ENCODE peak calls at places on chromosomes 1 and 21, in five cellular contexts. One of them, this sample, is unnamed.
A peak's percentile ranks its signal among the peaks of the same experiment; 100 is the strongest.

GRCh38 chr1:150620919-150621318 is 8.5 kb downstream of the ENSA start:
- DNase-seq in cardiac fibroblast: no peak
- DNase-seq in Panc1: no peak
- DNase-seq in pancreas: no peak
- DNase-seq in LNCaP clone FGC: no peak
- DNase-seq in this sample: no peak

GRCh38 chr1:28835237-28835650 is 23.3 kb downstream of the OPRD1 start:
- DNase-seq in Panc1: no peak
- DNase-seq in pancreas: no peak
- DNase-seq in cardiac fibroblast: no peak
- DNase-seq in LNCaP clone FGC: no peak
- DNase-seq in this sample: no peak

GRCh38 chr1:196951711-196952394 is 8.3 kb downstream of the CFHR2 start:
- DNase-seq in Panc1: no peak
- DNase-seq in LNCaP clone FGC: no peak
- DNase-seq in pancreas: no peak
- DNase-seq in cardiac fibroblast: peak; percentile 14
- DNase-seq in this sample: peak; percentile 39

GRCh38 chr1:27026621-27027574 is 14.2 kb upstream of the TENT5B start:
- DNase-seq in cardiac fibroblast: peak; percentile 58
- DNase-seq in LNCaP clone FGC: no peak
- DNase-seq in Panc1: no peak
- DNase-seq in pancreas: no peak
- DNase-seq in this sample: no peak

GRCh38 chr1:174964261-174964984 is 35.3 kb upstream of the CACYBP start:
- DNase-seq in Panc1: no peak
- DNase-seq in LNCaP clone FGC: no peak
- DNase-seq in cardiac fibroblast: peak; percentile 55
- DNase-seq in pancreas: no peak
- DNase-seq in this sample: peak; percentile 29

GRCh38 chr1:206676499-206676898 is 8.2 kb upstream of the MAPKAPK2 start:
- DNase-seq in Panc1: no peak
- DNase-seq in pancreas: no peak
- DNase-seq in LNCaP clone FGC: no peak
- DNase-seq in cardiac fibroblast: no peak
- DNase-seq in this sample: peak; percentile 41

GRCh38 chr1:215682232-215682631 is 115.1 kb downstream of the KCTD3 start:
- DNase-seq in cardiac fibroblast: peak; percentile 3
- DNase-seq in LNCaP clone FGC: peak; percentile 10
- DNase-seq in pancreas: no peak
- DNase-seq in Panc1: no peak
- DNase-seq in this sample: no peak

GRCh38 chr1:217090073-217090911 is 367.1 kb upstream of the ESRRG start:
- DNase-seq in LNCaP clone FGC: no peak
- DNase-seq in Panc1: no peak
- DNase-seq in cardiac fibroblast: no peak
- DNase-seq in pancreas: no peak
- DNase-seq in this sample: no peak

GRCh38 chr1:209416660-209417059 is 166.9 kb upstream of the CAMK1G start:
- DNase-seq in Panc1: no peak
- DNase-seq in pancreas: no peak
- DNase-seq in cardiac fibroblast: no peak
- DNase-seq in LNCaP clone FGC: no peak
- DNase-seq in this sample: no peak

GRCh38 chr1:169367096-169367685 is 406 bp downstream of the NME7 start:
- DNase-seq in cardiac fibroblast: no peak
- DNase-seq in LNCaP clone FGC: no peak
- DNase-seq in Panc1: no peak
- DNase-seq in pancreas: no peak
- DNase-seq in this sample: no peak

GRCh38 chr1:17635811-17636210 is 96.3 kb downstream of the ARHGEF10L start:
- DNase-seq in pancreas: no peak
- DNase-seq in LNCaP clone FGC: no peak
- DNase-seq in Panc1: no peak
- DNase-seq in cardiac fibroblast: no peak
- DNase-seq in this sample: peak; percentile 9

GRCh38 chr1:156119503-156120209 is 5.1 kb downstream of the LMNA start:
- DNase-seq in LNCaP clone FGC: no peak
- DNase-seq in pancreas: no peak
- DNase-seq in Panc1: no peak
- DNase-seq in cardiac fibroblast: peak; percentile 74
- DNase-seq in this sample: peak; percentile 69

GRCh38 chr1:157073944-157074685 is 25.5 kb downstream of the ETV3L start:
- DNase-seq in Panc1: no peak
- DNase-seq in LNCaP clone FGC: peak; percentile 8
- DNase-seq in cardiac fibroblast: peak; percentile 76
- DNase-seq in pancreas: peak; percentile 72
- DNase-seq in this sample: peak; percentile 61

GRCh38 chr21:16159213-16159970 is 429.6 kb downstream of the USP25 start:
- DNase-seq in LNCaP clone FGC: no peak
- DNase-seq in cardiac fibroblast: no peak
- DNase-seq in pancreas: no peak
- DNase-seq in Panc1: no peak
- DNase-seq in this sample: no peak

GRCh38 chr1:46525253-46525983 is 26.0 kb downstream of the KNCN start:
- DNase-seq in cardiac fibroblast: no peak
- DNase-seq in LNCaP clone FGC: no peak
- DNase-seq in Panc1: no peak
- DNase-seq in pancreas: no peak
- DNase-seq in this sample: no peak

GRCh38 chr1:214637722-214638473 is 34.9 kb downstream of the CENPF start:
- DNase-seq in Panc1: no peak
- DNase-seq in cardiac fibroblast: peak; percentile 79
- DNase-seq in pancreas: no peak
- DNase-seq in LNCaP clone FGC: peak; percentile 40
- DNase-seq in this sample: peak; percentile 52

DNA sequence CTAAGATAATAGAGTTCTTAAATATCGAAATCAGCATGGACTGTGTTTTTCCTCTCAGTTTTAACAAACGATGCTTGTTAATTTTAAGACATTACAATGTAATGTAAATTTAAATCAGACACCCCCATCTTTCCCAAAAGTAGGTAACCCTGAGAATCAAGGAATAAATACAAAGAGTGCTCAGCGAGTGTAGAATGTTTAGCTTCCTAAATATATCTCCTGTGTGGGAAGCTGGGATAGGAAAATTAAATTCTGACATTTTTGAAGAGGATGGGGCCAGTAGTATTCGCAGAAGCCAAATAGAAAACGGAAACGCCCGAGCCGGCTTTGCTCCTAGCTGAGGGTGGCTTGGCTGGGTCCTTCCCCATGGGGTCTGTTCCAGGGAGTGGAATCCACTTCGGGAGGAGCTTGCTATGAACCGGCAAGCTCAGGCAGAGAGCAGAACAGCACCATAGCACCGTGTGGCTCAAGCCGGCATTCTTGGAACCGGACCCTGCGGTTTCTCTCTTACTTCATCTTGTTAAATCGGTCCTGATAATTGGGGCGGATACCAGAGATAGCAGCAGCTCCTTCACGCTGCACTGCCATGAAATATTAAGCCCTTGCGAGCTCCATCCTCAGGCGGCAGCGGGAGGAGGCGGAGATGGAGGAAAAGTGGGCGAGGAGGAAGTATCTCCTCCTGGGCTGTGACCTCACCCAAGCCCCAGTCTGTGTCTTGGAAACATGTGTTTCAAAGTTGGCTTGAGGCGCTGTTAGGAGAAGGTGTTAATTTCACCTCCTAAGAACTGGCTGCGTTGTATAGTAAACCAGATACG is 24.9 kb downstream of the MAP3K7CL start:
- DNase-seq in Panc1: no peak
- DNase-seq in LNCaP clone FGC: no peak
- DNase-seq in pancreas: peak; percentile 27
- DNase-seq in cardiac fibroblast: peak; percentile 64
- DNase-seq in this sample: no peak
- TF ChIP-seq CTCF in Panc1: no peak
- TF ChIP-seq CTCF in LNCaP clone FGC: no peak
- TF ChIP-seq CTCF in pancreas: no peak
- TF ChIP-seq CTCF in cardiac fibroblast: no peak
- TF ChIP-seq CTCF in this sample: no peak

DNA sequence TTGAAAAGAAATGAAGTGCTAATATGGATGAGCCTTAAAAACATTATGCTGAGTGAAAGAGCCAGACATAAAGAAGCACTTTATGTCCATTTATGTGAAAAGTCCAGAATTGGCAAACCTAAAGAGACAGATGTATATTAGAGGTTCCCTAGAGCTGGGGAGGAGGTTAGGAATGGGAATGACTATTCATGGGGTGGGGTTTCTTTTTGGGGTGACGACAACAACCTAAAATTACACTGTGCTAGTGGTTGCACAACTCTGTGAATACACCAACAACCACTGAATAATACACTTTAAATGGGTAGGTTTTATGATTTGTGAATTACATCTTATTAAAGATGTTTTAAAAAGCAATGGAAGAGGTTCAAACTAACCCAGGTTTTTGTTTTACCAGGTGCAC is 259.9 kb downstream of the RHOU start:
- DNase-seq in LNCaP clone FGC: no peak
- DNase-seq in Panc1: no peak
- DNase-seq in cardiac fibroblast: no peak
- DNase-seq in pancreas: no peak
- DNase-seq in this sample: no peak
- TF ChIP-seq CTCF in LNCaP clone FGC: no peak
- TF ChIP-seq CTCF in Panc1: no peak
- TF ChIP-seq CTCF in cardiac fibroblast: no peak
- TF ChIP-seq CTCF in pancreas: no peak
- TF ChIP-seq CTCF in this sample: no peak

DNA sequence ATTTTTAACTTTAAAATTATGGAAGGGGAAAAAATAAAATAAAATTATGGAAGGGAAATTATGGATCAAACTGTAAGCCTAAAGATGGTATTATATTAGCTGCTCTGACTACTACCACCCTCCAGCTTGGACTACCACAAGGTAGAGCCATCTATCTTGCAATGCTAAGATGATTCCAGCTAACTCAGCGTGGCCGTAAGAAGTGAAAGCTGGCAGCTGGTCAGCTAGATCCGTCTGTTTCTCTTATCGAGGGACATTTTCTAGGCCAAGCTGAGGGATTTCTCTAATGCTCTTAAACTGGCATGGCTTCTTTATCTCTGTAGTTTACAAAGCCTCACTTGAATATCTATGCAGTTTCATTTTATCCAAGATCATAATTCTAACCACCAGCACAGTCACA is 31.5 kb downstream of the LYST start:
- DNase-seq in Panc1: no peak
- DNase-seq in LNCaP clone FGC: no peak
- DNase-seq in pancreas: no peak
- DNase-seq in cardiac fibroblast: peak; percentile 46
- DNase-seq in this sample: no peak
- TF ChIP-seq CTCF in Panc1: peak; percentile 44
- TF ChIP-seq CTCF in LNCaP clone FGC: no peak
- TF ChIP-seq CTCF in pancreas: no peak
- TF ChIP-seq CTCF in cardiac fibroblast: no peak
- TF ChIP-seq CTCF in this sample: no peak

DNA sequence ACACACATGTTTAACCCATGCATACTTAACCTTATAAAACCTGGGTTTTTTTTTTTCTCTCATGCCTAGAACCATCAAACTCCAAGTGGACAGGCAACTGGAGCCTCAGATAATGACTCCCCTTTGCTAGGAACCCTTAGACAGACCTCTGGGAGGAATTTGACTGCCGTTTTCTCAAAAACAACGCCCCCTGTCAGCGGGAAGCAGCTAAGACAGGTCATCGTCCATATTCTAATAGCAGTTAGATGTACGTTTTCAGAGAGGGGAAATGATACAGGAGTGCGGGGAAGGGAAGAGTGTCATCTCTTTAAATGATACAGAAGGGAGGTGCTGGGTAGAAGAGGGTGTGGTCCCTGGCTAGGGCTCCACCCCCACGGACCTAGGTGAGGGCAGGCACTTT is 34.7 kb downstream of the LRRC3 start:
- DNase-seq in Panc1: no peak
- DNase-seq in pancreas: no peak
- DNase-seq in LNCaP clone FGC: no peak
- DNase-seq in cardiac fibroblast: no peak
- DNase-seq in this sample: no peak
- TF ChIP-seq CTCF in Panc1: no peak
- TF ChIP-seq CTCF in pancreas: no peak
- TF ChIP-seq CTCF in LNCaP clone FGC: no peak
- TF ChIP-seq CTCF in cardiac fibroblast: peak; percentile 14
- TF ChIP-seq CTCF in this sample: no peak

GRCh38 chr1:176159993-176160392 is 47.1 kb downstream of the COP1 start:
- DNase-seq in pancreas: no peak
- DNase-seq in Panc1: no peak
- DNase-seq in LNCaP clone FGC: no peak
- DNase-seq in cardiac fibroblast: no peak
- DNase-seq in this sample: no peak

GRCh38 chr1:176167210-176167609 is 39.9 kb downstream of the COP1 start:
- DNase-seq in pancreas: no peak
- DNase-seq in LNCaP clone FGC: no peak
- DNase-seq in cardiac fibroblast: no peak
- DNase-seq in Panc1: no peak
- DNase-seq in this sample: no peak

GRCh38 chr1:176165573-176165972 is 41.5 kb downstream of the COP1 start:
- DNase-seq in pancreas: no peak
- DNase-seq in LNCaP clone FGC: no peak
- DNase-seq in Panc1: no peak
- DNase-seq in cardiac fibroblast: no peak
- DNase-seq in this sample: no peak

DNA sequence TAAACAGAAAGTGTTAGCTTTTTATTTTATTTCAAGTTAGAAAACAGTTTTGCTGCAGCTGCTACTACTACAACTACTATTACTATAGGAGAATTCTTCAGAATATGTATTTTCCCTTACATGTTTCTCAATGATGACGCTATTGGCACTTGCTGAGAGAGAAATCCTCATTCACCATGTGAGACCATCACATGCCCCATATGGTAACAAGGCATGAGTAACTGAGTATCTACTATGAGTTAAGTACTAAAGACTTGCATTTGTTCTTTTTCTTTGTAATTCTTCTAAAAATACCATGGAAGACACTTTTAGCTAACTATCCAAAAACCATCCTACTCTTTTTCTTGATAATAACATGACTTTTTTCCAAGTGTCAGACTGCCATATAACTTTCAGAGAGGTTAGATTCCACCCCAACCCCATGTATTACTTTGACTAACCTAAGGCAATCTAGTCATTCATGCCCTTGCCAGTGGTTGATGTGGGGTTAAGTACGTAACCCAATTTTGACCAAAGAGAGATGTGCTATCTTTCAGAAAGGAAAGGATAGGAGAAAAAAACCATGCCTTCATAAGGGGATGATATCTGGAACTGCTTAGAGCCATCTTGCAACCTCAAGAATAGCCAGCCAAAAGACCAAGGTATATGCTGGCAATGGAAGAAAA is 42.9 kb downstream of the COP1 start:
- DNase-seq in pancreas: no peak
- DNase-seq in Panc1: no peak
- DNase-seq in LNCaP clone FGC: no peak
- DNase-seq in cardiac fibroblast: no peak
- DNase-seq in this sample: no peak
- TF ChIP-seq CTCF in pancreas: no peak
- TF ChIP-seq CTCF in Panc1: no peak
- TF ChIP-seq CTCF in LNCaP clone FGC: no peak
- TF ChIP-seq CTCF in cardiac fibroblast: no peak
- TF ChIP-seq CTCF in this sample: no peak

DNA sequence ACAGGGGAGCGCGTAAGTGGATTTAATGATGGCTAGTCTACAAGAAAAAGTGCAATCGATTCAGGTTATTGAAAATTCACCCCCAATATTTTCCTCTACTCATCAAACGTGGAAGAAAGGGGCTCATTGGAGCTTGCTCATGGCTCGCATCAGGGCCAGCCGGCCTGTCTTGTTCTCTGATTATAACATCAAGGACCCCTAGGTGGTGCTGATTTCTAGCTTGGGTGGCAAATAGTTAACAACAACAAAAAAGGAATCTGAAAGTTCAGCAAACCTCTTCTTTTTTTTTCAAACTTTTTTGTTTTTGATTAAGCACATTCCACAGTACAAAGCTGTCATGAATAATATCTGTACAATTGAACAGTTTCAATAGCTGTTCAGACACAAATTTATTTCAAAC is 35.8 kb upstream of the SOD1 start:
- DNase-seq in LNCaP clone FGC: no peak
- DNase-seq in cardiac fibroblast: no peak
- DNase-seq in pancreas: no peak
- DNase-seq in Panc1: no peak
- DNase-seq in this sample: peak; percentile 24
- TF ChIP-seq CTCF in LNCaP clone FGC: no peak
- TF ChIP-seq CTCF in cardiac fibroblast: no peak
- TF ChIP-seq CTCF in pancreas: no peak
- TF ChIP-seq CTCF in Panc1: peak; percentile 19
- TF ChIP-seq CTCF in this sample: peak; percentile 12

This sample was measured in GM12865.